ENCODE peak calls at places on chromosome 10, in four cellular contexts. S is WTC11, N is K562, I is HepG2. O is an unnamed sample.

GRCh38 chr10:86716466-86716865 is 40.0 kb upstream of the BMPR1A start:
- DNase-seq in N (no peak), S (no peak), I (no peak), O (no peak)

GRCh38 chr10:51204076-51204475 is 129.8 kb downstream of the PRKG1 start:
- DNase-seq in I (no peak), N (no peak), S (no peak), O (no peak)

GRCh38 chr10:31477584-31477983 is 158.6 kb downstream of the ZEB1 start:
- DNase-seq in S (no peak), I (no peak), N (no peak), O (no peak)

GRCh38 chr10:71270301-71270777 is 48.7 kb upstream of the SLC29A3 start:
- DNase-seq in I (peak), N (peak), S (peak), O (peak)

GRCh38 chr10:63217120-63217605 is 84.0 kb downstream of the NRBF2 start:
- DNase-seq in S (no peak), N (peak), I (peak), O (peak)

GRCh38 chr10:635088-635861 is 54.2 kb downstream of the DIP2C start:
- DNase-seq in S (no peak), I (no peak), N (no peak), O (no peak)

GRCh38 chr10:60281792-60282353 is 107.8 kb downstream of the ANK3 start:
- DNase-seq in S (no peak), N (peak), I (no peak), O (no peak)

GRCh38 chr10:88731296-88731695 is 25.2 kb downstream of the LIPK start:
- DNase-seq in S (peak), N (no peak), I (no peak), O (no peak)

GRCh38 chr10:90856261-90856660 is 1.6 kb downstream of the HTR7 start:
- DNase-seq in I (no peak), S (no peak), N (no peak), O (no peak)

GRCh38 chr10:90858489-90858968 is 690 bp upstream of the HTR7 start:
- DNase-seq in I (no peak), N (no peak), S (no peak), O (no peak)

GRCh38 chr10:90856964-90857634 is 740 bp downstream of the HTR7 start:
- DNase-seq in S (peak), I (no peak), N (no peak), O (no peak)

GRCh38 chr10:90859321-90859751 is 1.5 kb upstream of the HTR7 start:
- DNase-seq in N (no peak), I (peak), S (no peak), O (no peak)

DNA sequence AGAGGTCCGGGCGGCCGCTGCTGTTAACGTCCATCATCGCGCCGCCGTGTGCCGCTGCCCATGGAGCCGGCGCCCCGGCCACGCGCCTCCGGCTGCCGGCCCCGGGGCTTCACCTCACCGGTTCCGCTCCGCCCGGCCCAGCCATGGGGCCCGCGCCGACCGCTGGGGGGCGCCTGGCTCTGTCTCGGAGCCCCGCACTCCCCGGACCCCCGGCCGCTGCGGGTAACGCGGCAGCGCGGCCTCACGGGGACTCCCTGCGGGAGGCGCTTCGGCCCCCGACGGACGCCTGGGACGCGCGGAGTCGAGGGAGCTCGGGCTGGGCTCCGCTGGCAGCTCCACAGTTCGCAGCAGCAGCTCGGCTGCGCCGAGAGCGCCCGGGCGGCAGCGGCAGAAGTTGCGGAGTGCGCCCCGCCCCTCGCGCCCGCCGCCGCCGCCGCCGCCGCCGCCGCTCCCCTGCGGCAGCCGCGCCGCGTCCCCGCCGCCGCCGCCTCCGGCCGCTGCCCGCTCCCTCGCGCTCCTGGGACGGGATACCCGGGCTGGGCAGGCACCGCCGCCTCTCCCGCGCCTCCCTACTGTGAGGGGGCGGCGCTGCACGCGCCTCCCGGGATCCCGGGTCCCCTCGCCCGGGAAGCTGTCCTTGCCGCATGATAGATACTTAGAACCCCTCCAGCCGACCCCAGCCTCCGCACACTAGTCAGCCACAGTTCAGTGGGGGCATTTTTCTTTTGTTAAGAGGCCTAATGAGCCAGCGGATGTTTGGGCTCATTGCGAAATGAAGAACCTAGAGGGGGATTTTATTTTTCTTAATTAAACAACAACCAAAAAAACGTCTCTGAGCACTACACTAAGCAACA is at the start of gene HTR7:
- DNase-seq in I (peak), N (peak), S (peak), O (peak)
- TF ChIP-seq ELF4 in I (no peak), N (no peak), S (no peak), O (no peak)

DNA sequence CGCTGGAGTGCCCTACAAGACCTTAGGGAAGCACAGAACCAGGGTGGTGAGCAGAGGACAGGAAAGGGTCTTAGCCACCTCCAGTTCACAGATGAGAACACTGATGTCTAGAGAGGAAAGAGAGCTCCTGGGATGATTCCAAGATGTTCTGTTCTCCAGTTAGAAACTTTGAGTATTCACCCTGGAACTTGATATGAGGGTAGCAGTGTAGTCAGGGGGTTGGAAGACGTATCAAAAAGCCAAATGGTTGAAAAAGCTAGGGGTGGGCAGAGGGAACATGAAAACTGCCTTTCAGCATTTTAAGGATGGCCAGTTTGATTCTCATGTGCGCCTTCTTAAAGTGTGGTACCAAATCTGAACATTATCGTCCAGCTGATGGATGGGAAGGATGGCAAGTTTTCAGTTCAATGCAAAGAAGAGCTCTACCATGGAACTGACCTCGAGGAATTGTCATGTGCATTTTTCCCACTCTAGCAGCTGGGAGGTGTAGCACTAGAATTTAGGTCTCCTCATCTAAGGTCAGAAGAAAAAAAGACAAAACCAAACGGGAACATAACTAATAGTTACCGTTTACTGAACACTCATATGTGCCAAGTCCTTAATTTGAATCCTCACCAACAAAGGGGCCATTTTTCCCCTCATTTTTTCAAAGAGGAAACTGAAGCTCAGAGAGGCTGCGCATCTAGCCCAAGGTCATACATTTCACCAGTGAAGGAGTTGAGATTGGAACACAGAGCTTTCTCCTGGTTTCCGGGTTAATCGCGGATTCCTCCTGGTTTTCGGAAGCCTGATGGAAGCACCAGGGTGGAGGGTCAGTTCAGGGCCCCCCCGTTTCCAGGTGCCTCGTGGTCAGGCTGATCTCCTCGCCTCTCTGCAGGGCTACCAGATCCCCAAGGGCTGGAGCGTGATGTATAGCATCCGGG is 6.0 kb upstream of the CYP26A1 start:
- DNase-seq in I (no peak), S (no peak), N (no peak), O (no peak)
- TF ChIP-seq ELF4 in I (no peak), S (no peak), N (no peak), O (no peak)

GRCh38 chr10:5564537-5565204 is 39.9 kb downstream of the CALML3 start:
- DNase-seq in S (no peak), N (no peak), I (no peak), O (no peak)

GRCh38 chr10:5565671-5566581 is 41.2 kb downstream of the CALML3 start:
- DNase-seq in I (no peak), S (no peak), N (no peak), O (no peak)

GRCh38 chr10:5566606-5567005 is 41.8 kb downstream of the CALML3 start:
- DNase-seq in S (no peak), I (no peak), N (no peak), O (no peak)

GRCh38 chr10:5563991-5564536 is 39.3 kb downstream of the CALML3 start:
- DNase-seq in N (peak), I (no peak), S (no peak), O (no peak)

DNA sequence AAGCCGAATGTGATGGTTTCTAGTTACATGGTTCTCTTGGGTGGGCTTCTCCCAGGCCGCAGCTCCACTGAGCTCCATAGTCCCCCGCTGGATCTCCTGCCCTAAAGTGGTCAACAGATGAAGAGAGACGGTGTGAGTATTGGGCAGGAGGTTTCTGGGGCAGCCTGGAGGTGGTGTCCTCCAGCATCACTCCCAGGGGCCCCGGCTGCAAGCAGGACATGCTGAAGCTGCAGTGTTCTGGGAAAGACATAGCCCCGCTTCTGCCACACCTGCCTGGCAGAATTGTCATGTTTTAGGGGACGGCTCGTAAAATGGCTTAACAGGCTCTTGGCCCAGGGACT is 40.4 kb downstream of the CALML3 start:
- DNase-seq in I (no peak), N (no peak), S (no peak), O (no peak)
- TF ChIP-seq ELF4 in I (no peak), N (no peak), S (no peak), O (no peak)

DNA sequence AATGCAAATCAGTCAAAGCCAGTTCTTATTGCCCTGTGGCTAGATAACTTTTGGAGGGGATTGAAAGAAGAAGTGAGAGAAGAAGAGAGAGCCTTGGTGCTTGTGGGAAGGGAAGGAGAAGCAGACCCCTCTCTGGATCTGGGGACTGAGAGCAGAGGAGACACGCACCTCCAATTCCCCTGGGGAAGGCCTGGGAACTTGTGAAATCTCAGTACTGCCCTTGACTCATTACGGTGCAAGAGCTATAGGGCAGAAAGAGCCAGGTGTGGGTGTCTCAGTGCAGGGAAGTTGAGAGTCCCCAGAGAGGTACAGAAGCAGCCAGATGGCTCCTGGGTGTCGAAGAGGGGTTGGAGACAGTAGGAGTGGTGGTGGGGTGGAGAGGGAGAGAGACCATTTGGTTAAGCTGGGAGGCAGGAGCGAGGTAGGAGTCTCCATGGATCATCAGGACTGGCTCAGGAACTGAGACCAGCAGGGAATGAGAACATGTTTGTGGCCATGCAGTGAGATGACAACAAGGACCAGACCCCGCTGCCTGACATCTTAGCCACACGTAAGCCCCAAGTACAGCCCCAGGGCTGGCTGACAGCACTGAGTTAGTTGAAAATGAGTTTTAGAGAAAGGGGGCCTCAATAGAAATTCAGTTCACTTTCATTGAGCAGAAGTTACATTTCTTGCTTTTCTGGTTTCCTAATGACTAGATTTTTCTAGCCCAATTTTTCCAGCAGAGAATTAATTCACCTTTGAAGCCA is 238.2 kb downstream of the BUB3 start:
- DNase-seq in S (no peak), I (no peak), N (no peak), O (no peak)
- TF ChIP-seq ELF4 in S (no peak), I (no peak), N (no peak), O (no peak)

GRCh38 chr10:29392376-29393021 is 103.6 kb downstream of the LYZL1 start:
- DNase-seq in I (peak), N (peak), S (peak), O (peak)
- TF ChIP-seq ELF4 in I (no peak), N (no peak), S (no peak), O (no peak)